ENCODE peak calls at places on chromosomes 6 and 20, in six cellular contexts. L is tibial nerve, Y is prostate gland, C is uterus, X is astrocyte, Z is lung. D is an unnamed sample. For H3K27me3, the result is how much of the 10 kb centered on the place peaks cover.

GRCh38 chr6:56842602-56843475 is 112.1 kb upstream of the BEND6 start:
- DNase-seq in L (peak), Y (no peak), C (peak), X (peak), Z (no peak), D (no peak)

GRCh38 chr6:34539181-34539580 is 16.9 kb downstream of the SPDEF start:
- DNase-seq in L (no peak), Y (no peak), C (no peak), X (no peak), Z (no peak), D (no peak)

GRCh38 chr20:44129996-44130718 is 56.8 kb downstream of the JPH2 start:
- DNase-seq in L (no peak), Y (no peak), C (peak), X (peak), Z (no peak), D (no peak)

GRCh38 chr20:8801686-8802085 is 267.2 kb upstream of the PLCB4 start:
- DNase-seq in L (no peak), Y (no peak), C (no peak), X (no peak), Z (no peak), D (no peak)

GRCh38 chr20:29878777-29879442 is 1378.6 kb upstream of the DEFB115 start:
- DNase-seq in L (no peak), Y (no peak), C (no peak), X (no peak), Z (no peak), D (no peak)

GRCh38 chr20:44310664-44311639 is at the start of gene FITM2:
- DNase-seq in L (peak), Y (peak), C (peak), X (peak), Z (peak), D (peak)

GRCh38 chr20:23114448-23114847 is 28.3 kb upstream of the CD93 start:
- DNase-seq in L (no peak), Y (no peak), C (no peak), X (no peak), Z (no peak), D (no peak)

GRCh38 chr20:59063358-59064213 is 21.0 kb upstream of the PRELID3B start:
- DNase-seq in L (no peak), Y (no peak), C (peak), X (peak), Z (no peak), D (peak)

GRCh38 chr20:36303020-36303595 is 3.0 kb upstream of the DLGAP4 start:
- DNase-seq in L (no peak), Y (no peak), C (no peak), X (no peak), Z (no peak), D (no peak)

GRCh38 chr6:4575724-4576123 is 200.5 kb upstream of the CDYL start:
- DNase-seq in L (no peak), Y (no peak), C (no peak), X (peak), Z (no peak), D (no peak)

GRCh38 chr6:129134535-129134934 is 251.6 kb downstream of the LAMA2 start:
- DNase-seq in L (no peak), Y (no peak), C (no peak), X (no peak), Z (no peak), D (no peak)
- H3K27ac ChIP-seq in L (peak), Y (peak), C (peak), X (no peak), Z (peak), D (peak)

DNA sequence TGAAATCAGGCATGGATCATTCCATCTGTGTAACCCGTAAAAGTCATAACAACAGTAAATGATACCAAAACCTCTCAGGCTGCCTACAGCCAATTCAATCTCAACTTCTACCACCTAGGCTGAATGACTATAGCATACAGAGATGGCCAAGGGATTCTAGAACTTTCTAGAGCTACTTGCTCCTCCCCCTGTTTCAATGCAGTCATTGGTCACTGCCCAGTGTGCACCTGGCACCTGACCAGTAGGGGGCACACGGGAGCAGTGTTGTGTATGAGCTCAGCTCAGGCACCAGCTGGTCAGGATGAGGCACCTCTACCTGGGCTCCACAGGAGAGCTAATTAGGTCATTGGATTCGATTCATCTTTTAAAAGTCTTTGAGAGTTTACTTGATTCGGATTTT is 86.2 kb downstream of the PLEKHG1 start:
- DNase-seq in L (no peak), Y (no peak), C (no peak), X (no peak), Z (no peak), D (no peak)
- TF ChIP-seq CTCF in L (peak), Y (no peak), C (no peak), X (peak), Z (no peak), D (peak)

GRCh38 chr6:7111095-7111690 is 3.4 kb downstream of the RREB1 start:
- DNase-seq in L (no peak), Y (no peak), C (no peak), X (no peak), Z (no peak), D (no peak)
- H3K27me3 ChIP-seq in L (under half), Y (under half), C (under half), X (under half), Z (under half), D (under half)

DNA sequence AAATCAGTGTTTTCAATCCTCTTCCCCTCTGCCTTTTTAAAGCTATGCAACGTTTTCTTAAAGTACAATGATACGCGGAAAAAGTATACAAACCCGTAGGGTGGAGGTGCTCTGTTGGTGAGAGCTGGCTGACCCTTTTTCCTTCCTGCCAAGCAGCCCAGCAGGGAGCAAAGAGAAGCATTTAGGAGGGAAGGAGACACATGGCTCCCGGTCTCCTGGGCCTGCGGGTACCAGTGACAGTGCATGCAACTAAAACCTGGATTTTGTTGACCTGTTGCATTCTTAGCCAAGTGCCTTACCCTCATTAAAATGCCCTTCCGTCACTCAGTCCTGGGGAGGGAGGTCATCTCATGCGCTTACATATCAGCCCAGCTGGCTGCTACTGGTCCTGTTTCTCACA is 87.2 kb downstream of the SLX4IP start:
- DNase-seq in L (no peak), Y (no peak), C (no peak), X (no peak), Z (no peak), D (no peak)
- H3K27ac ChIP-seq in L (no peak), Y (no peak), C (no peak), X (no peak), Z (no peak), D (no peak)